ENCODE peak calls at places on chromosome 16, in six cellular contexts. Q is H9, C is cardiac muscle cell, E is endothelial cell of umbilical vein, P is esophagus muscularis mucosa, Z is A549. U is an unnamed sample.

GRCh38 chr16:25033852-25034251 is 18.7 kb upstream of the ARHGAP17 start:
- DNase-seq in Z (no peak), E (no peak), Q (no peak), P (no peak), C (peak; percentile 57), U (no peak)

GRCh38 chr16:3158014-3158497 is 23.2 kb downstream of the ZNF213 start:
- DNase-seq in E (peak; percentile 35), Q (no peak), P (no peak), C (peak; percentile 25), Z (no peak), U (no peak)

GRCh38 chr16:63735456-63735855 is 1386.4 kb downstream of the CDH11 start:
- DNase-seq in P (no peak), Z (no peak), E (no peak), Q (no peak), C (peak; percentile 45), U (no peak)

GRCh38 chr16:71885261-71885650 is 1.3 kb upstream of the ZNF821 start:
- DNase-seq in Z (no peak), C (no peak), P (no peak), E (no peak), Q (no peak), U (no peak)

GRCh38 chr16:18802755-18803218 is 1.4 kb upstream of the ARL6IP1 start:
- DNase-seq in Z (no peak), P (no peak), Q (no peak), C (no peak), E (no peak), U (no peak)

GRCh38 chr16:77273815-77274214 is 74.6 kb downstream of the SYCE1L start:
- DNase-seq in E (no peak), Q (no peak), Z (no peak), P (no peak), C (peak; percentile 44), U (no peak)

GRCh38 chr16:54284931-54285413 is 1.6 kb downstream of the IRX3 start:
- DNase-seq in C (peak; percentile 18), E (no peak), Z (peak; percentile 18), P (no peak), Q (peak; percentile 43), U (no peak)

GRCh38 chr16:86343733-86344585 is 166.4 kb upstream of the FOXF1 start:
- DNase-seq in C (peak; percentile 59), Z (no peak), Q (no peak), E (peak; percentile 84), P (no peak), U (no peak)

GRCh38 chr16:3148256-3149192 is 13.7 kb downstream of the ZNF213 start:
- DNase-seq in C (no peak), Z (no peak), Q (no peak), E (no peak), P (no peak), U (no peak)

GRCh38 chr16:85205747-85206471 is 93.6 kb upstream of the CIBAR2 start:
- DNase-seq in P (no peak), C (peak; percentile 65), Z (peak; percentile 47), Q (no peak), E (no peak), U (no peak)

GRCh38 chr16:14462811-14463210 is 167.2 kb downstream of the PARN start:
- DNase-seq in C (peak; percentile 16), E (peak; percentile 40), Q (no peak), P (no peak), Z (no peak), U (no peak)

GRCh38 chr16:49645263-49645662 is 210.6 kb downstream of the ZNF423 start:
- DNase-seq in E (no peak), P (no peak), Q (no peak), C (no peak), Z (no peak), U (no peak)

GRCh38 chr16:1469693-1470201 is 5.1 kb downstream of the CLCN7 start:
- DNase-seq in Z (no peak), C (no peak), Q (no peak), P (no peak), E (no peak), U (no peak)

GRCh38 chr16:984106-984505 is 2.5 kb downstream of the SOX8 start:
- DNase-seq in P (no peak), Q (no peak), Z (no peak), C (no peak), E (no peak), U (no peak)

GRCh38 chr16:11052080-11052808 is 107.9 kb downstream of the CLEC16A start:
- DNase-seq in E (no peak), P (no peak), Q (no peak), Z (no peak), C (no peak), U (no peak)

GRCh38 chr16:83995756-83996155 is 27.7 kb downstream of the NECAB2 start:
- DNase-seq in Q (peak; percentile 74), C (peak; percentile 14), P (no peak), Z (no peak), E (no peak), U (peak; percentile 27)

DNA sequence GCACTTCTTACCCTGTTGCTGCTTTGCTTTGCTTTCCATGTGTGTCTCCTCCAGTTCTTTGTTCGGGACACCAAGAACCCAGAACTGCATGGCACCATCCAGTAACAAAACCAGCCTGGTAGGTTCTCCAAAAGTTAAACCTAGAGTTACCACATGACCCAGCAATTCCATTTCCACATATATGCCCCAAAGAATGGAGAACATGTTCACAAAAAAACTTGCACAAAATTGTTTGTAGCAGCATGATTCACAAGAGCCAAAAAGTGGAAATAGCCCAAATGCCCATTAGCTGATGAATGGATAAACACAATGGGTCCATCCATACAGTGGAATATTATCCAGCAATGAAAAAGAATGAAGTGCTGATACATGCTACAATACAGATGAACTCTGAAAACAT is 10.2 kb upstream of the CCL22 start:
- DNase-seq in Q (no peak), E (no peak), P (peak; percentile 26), Z (no peak), C (no peak), U (no peak)
- H3K27ac ChIP-seq in Q (no peak overlapping the region), E (no peak overlapping the region), P (no peak overlapping the region), Z (no peak overlapping the region), C (no peak overlapping the region), U (no peak overlapping the region)

GRCh38 chr16:72927199-72928088 is 120.5 kb downstream of the ZFHX3 start:
- DNase-seq in C (peak; percentile 78), P (no peak), Q (no peak), E (no peak), Z (peak; percentile 78), U (peak; percentile 51)
- TF ChIP-seq CTCF in C (no peak), P (no peak), Q (no peak), E (no peak), Z (no peak), U (no peak)

GRCh38 chr16:81455006-81455405 is 10.4 kb downstream of the CMIP start:
- DNase-seq in Z (no peak), P (no peak), Q (no peak), C (no peak), E (no peak), U (no peak)

GRCh38 chr16:81456523-81457325 is 12.1 kb downstream of the CMIP start:
- DNase-seq in P (no peak), E (no peak), Z (no peak), Q (no peak), C (no peak), U (peak; percentile 55)

GRCh38 chr16:81457326-81458133 is 12.9 kb downstream of the CMIP start:
- DNase-seq in Z (peak; percentile 75), C (peak; percentile 70), Q (no peak), P (no peak), E (peak; percentile 43), U (no peak)

GRCh38 chr16:81454044-81454443 is 9.4 kb downstream of the CMIP start:
- DNase-seq in Q (no peak), C (no peak), Z (no peak), P (no peak), E (no peak), U (no peak)

GRCh38 chr16:81455720-81456494 is 11.3 kb downstream of the CMIP start:
- DNase-seq in Z (no peak), E (no peak), C (no peak), P (no peak), Q (no peak), U (no peak)
- H3K27ac ChIP-seq in Z (peak overlapping the region; percentile 84), E (no peak overlapping the region), C (no peak overlapping the region), P (no peak overlapping the region), Q (no peak overlapping the region), U (no peak overlapping the region)

GRCh38 chr16:5025171-5025632 is 8.5 kb downstream of the NAGPA start:
- DNase-seq in P (no peak), Z (peak; percentile 46), Q (peak; percentile 85), E (peak; percentile 16), C (peak; percentile 18), U (peak; percentile 28)
- TF ChIP-seq CTCF in P (no peak), Z (peak; percentile 19), Q (peak; percentile 83), E (peak; percentile 53), C (peak; percentile 41), U (no peak)

GRCh38 chr16:31471241-31471874 is 594 bp upstream of the TGFB1I1 start:
- DNase-seq in P (no peak), Q (no peak), C (peak; percentile 12), E (no peak), Z (no peak), U (no peak)

GRCh38 chr16:31467858-31468257 is 4.1 kb upstream of the TGFB1I1 start:
- DNase-seq in E (no peak), Q (no peak), C (no peak), P (no peak), Z (no peak), U (no peak)

GRCh38 chr16:31471875-31472558 is at the start of gene TGFB1I1:
- DNase-seq in C (peak; percentile 91), P (no peak), Z (peak; percentile 50), Q (peak; percentile 50), E (peak; percentile 61), U (no peak)

GRCh38 chr16:31472559-31473203 is 729 bp downstream of the TGFB1I1 start:
- DNase-seq in Z (peak; percentile 93), P (peak; percentile 98), C (peak; percentile 97), E (peak; percentile 81), Q (peak; percentile 86), U (peak; percentile 83)

DNA sequence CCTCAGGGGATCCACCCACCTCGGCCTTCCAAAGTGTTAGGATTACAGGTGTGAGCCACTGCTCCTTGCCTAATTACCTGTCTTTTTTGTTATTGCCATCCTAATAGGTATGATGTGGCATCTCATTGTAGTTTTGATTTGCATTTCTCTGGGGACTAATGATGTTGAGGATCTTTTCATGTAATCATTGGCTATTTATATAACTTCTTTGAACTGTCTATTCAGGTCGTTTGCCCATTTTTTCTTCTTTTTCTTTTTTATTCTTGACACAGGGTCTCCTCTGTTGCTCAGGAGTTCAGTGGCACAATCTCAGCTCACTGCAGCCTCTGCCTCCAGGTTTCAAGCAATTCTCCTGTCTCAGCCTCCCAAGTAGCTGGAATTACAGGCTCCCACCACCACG is 1.3 kb upstream of the TGFB1I1 start:
- DNase-seq in Z (no peak), E (no peak), P (no peak), Q (no peak), C (no peak), U (no peak)
- H3K27ac ChIP-seq in Z (no peak overlapping the region), E (no peak overlapping the region), P (peak overlapping the region; percentile 99), Q (no peak overlapping the region), C (no peak overlapping the region), U (no peak overlapping the region)